ENCODE peak calls at places on chromosome 9, in six cellular contexts. P, O, T, A, L and V are unnamed samples.

GRCh38 chr9:16450578-16450977 is 419.9 kb downstream of the BNC2 start:
- DNase-seq in P (no peak), O (no peak), T (no peak), A (no peak), L (no peak), V (no peak)

GRCh38 chr9:18632624-18633407 is 158.9 kb downstream of the ADAMTSL1 start:
- DNase-seq in P (peak; percentile 91), O (no peak), T (peak; percentile 9), A (no peak), L (peak; percentile 30), V (no peak)

GRCh38 chr9:20703146-20703545 is 19.1 kb downstream of the FOCAD start:
- DNase-seq in P (no peak), O (no peak), T (no peak), A (no peak), L (no peak), V (no peak)

GRCh38 chr9:124331580-124331979 is 73.8 kb downstream of the NEK6 start:
- DNase-seq in P (no peak), O (no peak), T (no peak), A (no peak), L (no peak), V (no peak)

GRCh38 chr9:127854169-127854833 is at the start of gene ENG:
- DNase-seq in P (peak; percentile 83), O (no peak), T (peak; percentile 31), A (no peak), L (peak; percentile 54), V (peak; percentile 79)

GRCh38 chr9:82673904-82674303 is 389.0 kb downstream of the RASEF start:
- DNase-seq in P (no peak), O (no peak), T (no peak), A (no peak), L (no peak), V (no peak)

GRCh38 chr9:77725051-77725702 is 77.1 kb upstream of the GNA14 start:
- DNase-seq in P (no peak), O (no peak), T (no peak), A (no peak), L (no peak), V (no peak)

GRCh38 chr9:80076105-80076504 is 504.3 kb downstream of the TLE4 start:
- DNase-seq in P (no peak), O (no peak), T (no peak), A (no peak), L (no peak), V (no peak)

GRCh38 chr9:84266087-84266561 is 74.4 kb downstream of the SLC28A3 start:
- DNase-seq in P (no peak), O (no peak), T (no peak), A (no peak), L (no peak), V (no peak)

GRCh38 chr9:114156311-114156657 is 947 bp downstream of the COL27A1 start:
- DNase-seq in P (no peak), O (no peak), T (no peak), A (no peak), L (peak; percentile 35), V (peak; percentile 38)

GRCh38 chr9:96646081-96646991 is 8.8 kb downstream of the PRXL2C start:
- DNase-seq in P (peak; percentile 64), O (no peak), T (no peak), A (no peak), L (no peak), V (no peak)

GRCh38 chr9:94630281-94630680 is 9.0 kb downstream of the FBP1 start:
- DNase-seq in P (no peak), O (no peak), T (no peak), A (no peak), L (peak; percentile 64), V (no peak)

GRCh38 chr9:89461302-89461701 is 36.6 kb downstream of the SEMA4D start:
- DNase-seq in P (peak; percentile 73), O (no peak), T (no peak), A (no peak), L (no peak), V (peak; percentile 81)

GRCh38 chr9:113345165-113345564 is 4.2 kb upstream of the BSPRY start:
- DNase-seq in P (no peak), O (no peak), T (no peak), A (no peak), L (no peak), V (no peak)

GRCh38 chr9:36999728-37000333 is 34.2 kb downstream of the PAX5 start:
- DNase-seq in P (no peak), O (no peak), T (no peak), A (no peak), L (no peak), V (no peak)

GRCh38 chr9:36284226-36284625 is 26.0 kb upstream of the GNE start:
- DNase-seq in P (no peak), O (no peak), T (no peak), A (no peak), L (no peak), V (no peak)

GRCh38 chr9:137757613-137758029 is 120.0 kb upstream of the CACNA1B start:
- DNase-seq in P (peak; percentile 40), O (no peak), T (no peak), A (no peak), L (no peak), V (no peak)

GRCh38 chr9:72386186-72386585 is 21.2 kb upstream of the ZFAND5 start:
- DNase-seq in P (no peak), O (no peak), T (no peak), A (no peak), L (no peak), V (no peak)

GRCh38 chr9:124011460-124012301 is at the start of gene LHX2:
- DNase-seq in P (peak; percentile 85), O (peak; percentile 41), T (no peak), A (no peak), L (peak; percentile 37), V (peak; percentile 86)

GRCh38 chr9:2158111-2158610 is 143.0 kb downstream of the SMARCA2 start:
- DNase-seq in P (peak; percentile 87), O (peak; percentile 40), T (peak; percentile 44), A (peak; percentile 29), L (peak; percentile 53), V (peak; percentile 6)

GRCh38 chr9:132776891-132777290 is 101.2 kb downstream of the AK8 start:
- DNase-seq in P (no peak), O (no peak), T (no peak), A (no peak), L (no peak), V (no peak)

GRCh38 chr9:74205071-74205470 is 292.1 kb upstream of the RORB start:
- DNase-seq in P (no peak), O (no peak), T (no peak), A (no peak), L (no peak), V (no peak)

GRCh38 chr9:4833781-4834560 is 41.2 kb downstream of the RCL1 start:
- DNase-seq in P (peak; percentile 54), O (no peak), T (no peak), A (no peak), L (no peak), V (no peak)

DNA sequence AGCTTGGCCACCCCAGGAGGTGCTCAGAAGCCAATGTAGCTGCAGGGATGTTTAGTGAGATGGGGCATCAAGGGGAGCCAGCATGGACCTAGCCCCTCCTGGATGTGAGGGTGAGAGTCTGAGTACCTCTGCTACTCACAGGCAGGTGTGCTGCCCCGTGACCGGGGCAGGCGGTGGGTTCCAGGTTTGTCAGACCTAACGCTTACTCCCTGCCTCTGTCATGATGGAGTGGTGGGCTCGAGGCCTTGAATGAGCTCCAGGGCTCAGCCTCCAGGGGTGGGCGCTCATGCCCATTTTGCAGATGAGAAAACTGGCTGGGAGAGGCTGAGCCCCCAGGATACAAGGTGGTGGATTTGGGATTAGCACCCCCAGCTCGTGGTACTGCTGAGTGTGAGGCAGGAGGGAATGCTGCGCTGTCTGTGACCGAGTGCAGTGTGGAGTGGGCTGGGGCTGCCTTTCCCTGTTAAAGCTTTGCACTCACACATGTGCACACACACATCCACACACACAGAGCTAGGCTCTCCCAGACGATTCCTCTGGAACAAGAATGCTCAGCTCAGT is 1.5 kb downstream of the RXRA start:
- DNase-seq in P (no peak), O (no peak), T (no peak), A (no peak), L (no peak), V (no peak)
- H3K4me3 ChIP-seq in P (peak overlapping the region; percentile 67), O (peak overlapping the region; percentile 73), T (peak overlapping the region; percentile 81), A (peak overlapping the region; percentile 61), L (peak overlapping the region; percentile 71), V (peak overlapping the region; percentile 51)

DNA sequence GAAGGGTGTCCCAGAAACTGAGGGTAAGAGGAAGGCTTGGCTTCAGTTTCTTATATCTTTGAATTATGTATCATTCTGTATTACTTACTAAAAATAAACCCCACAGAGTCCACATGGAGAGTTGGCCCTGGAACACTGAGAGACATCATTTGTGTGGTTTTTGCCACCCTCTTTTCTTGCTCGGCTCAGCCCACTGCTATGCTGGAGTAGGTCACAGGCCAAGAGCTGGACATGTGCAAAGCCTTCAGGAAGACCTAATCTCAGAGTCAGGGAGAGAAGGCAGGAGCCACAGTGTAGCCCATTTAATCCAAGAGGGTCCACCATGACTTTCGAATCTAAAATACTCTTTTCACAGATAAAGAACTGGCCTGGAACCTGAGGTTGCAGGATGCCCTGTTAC is 47.5 kb downstream of the MAMDC2 start:
- DNase-seq in P (no peak), O (no peak), T (no peak), A (no peak), L (no peak), V (no peak)
- H3K4me3 ChIP-seq in P (no peak overlapping the region), O (no peak overlapping the region), T (no peak overlapping the region), A (no peak overlapping the region), L (no peak overlapping the region), V (no peak overlapping the region)

GRCh38 chr9:120866651-120867050 is 10.3 kb downstream of the PHF19 start:
- DNase-seq in P (no peak), O (no peak), T (no peak), A (no peak), L (no peak), V (no peak)

GRCh38 chr9:120868339-120868675 is 8.7 kb downstream of the PHF19 start:
- DNase-seq in P (peak; percentile 81), O (no peak), T (no peak), A (no peak), L (no peak), V (no peak)

GRCh38 chr9:120869360-120869687 is 7.7 kb downstream of the PHF19 start:
- DNase-seq in P (no peak), O (no peak), T (no peak), A (no peak), L (no peak), V (no peak)

GRCh38 chr9:120868676-120869359 is 8.2 kb downstream of the PHF19 start:
- DNase-seq in P (peak; percentile 97), O (peak; percentile 89), T (peak; percentile 96), A (peak; percentile 99), L (peak; percentile 99), V (peak; percentile 96)

DNA sequence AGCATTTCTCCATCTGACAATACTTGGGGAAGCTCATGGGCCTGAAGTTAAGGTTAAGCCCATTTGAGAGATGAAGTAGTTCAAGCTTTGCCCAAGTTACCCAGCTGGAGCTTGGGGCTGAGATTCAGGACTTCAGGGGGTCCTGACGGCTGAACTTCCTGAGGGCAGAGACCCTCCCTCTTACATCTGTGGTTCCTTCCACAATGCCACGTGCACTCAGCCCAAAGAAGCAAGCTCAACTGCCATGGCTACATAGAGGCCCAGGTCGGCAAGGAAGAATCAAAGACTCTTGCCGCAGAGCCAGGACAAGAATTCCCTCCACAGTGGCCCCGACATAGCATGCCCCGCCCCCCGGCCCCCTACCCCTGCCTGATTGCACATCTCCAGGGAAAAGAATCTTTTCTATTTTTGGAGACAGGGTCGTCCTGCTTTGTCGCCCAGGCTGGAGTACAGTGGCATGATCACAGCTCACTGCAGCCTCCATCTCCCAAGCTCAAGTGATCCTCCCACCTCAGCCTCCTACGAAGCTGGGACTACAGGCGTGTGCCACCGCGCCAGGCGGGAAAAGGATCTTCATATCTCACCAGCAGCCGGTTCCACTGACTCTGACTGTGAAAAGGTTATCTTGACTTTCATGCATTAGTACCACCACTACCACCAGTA is 9.2 kb downstream of the PHF19 start:
- DNase-seq in P (no peak), O (no peak), T (no peak), A (peak; percentile 36), L (no peak), V (no peak)
- H3K4me3 ChIP-seq in P (no peak overlapping the region), O (peak overlapping the region; percentile 64), T (no peak overlapping the region), A (no peak overlapping the region), L (peak overlapping the region; percentile 57), V (peak overlapping the region; percentile 15)

GRCh38 chr9:134189167-134189474 is 24.8 kb upstream of the RNU6ATAC start:
- DNase-seq in P (no peak), O (no peak), T (no peak), A (no peak), L (no peak), V (no peak)
- H3K4me3 ChIP-seq in P (no peak overlapping the region), O (peak overlapping the region; percentile 15), T (no peak overlapping the region), A (no peak overlapping the region), L (no peak overlapping the region), V (no peak overlapping the region)